ENCODE peak calls at places on chromosomes 3 and 15, in six cellular contexts. X is brain microvascular endothelial cell, G is heart right ventricle, I is IMR-90, C is heart left ventricle, M is hepatocyte. Q is an unnamed sample.

GRCh38 chr15:22951031-22951380 is 29.2 kb downstream of the CYFIP1 start:
- DNase-seq in M (no peak), I (no peak), G (peak), C (no peak), X (no peak), Q (no peak)

GRCh38 chr3:15333099-15333956 is 942 bp upstream of the SH3BP5 start:
- DNase-seq in I (no peak), X (no peak), C (no peak), G (no peak), M (no peak), Q (no peak)

GRCh38 chr3:117400303-117400702 is 690.7 kb downstream of the TUSC7 start:
- DNase-seq in C (no peak), M (no peak), I (no peak), X (no peak), G (no peak), Q (no peak)

GRCh38 chr15:75945953-75946352 is 42.3 kb downstream of the FBXO22 start:
- DNase-seq in I (peak), G (no peak), X (peak), M (no peak), C (no peak), Q (no peak)

GRCh38 chr15:52737720-52738119 is 52.4 kb downstream of the ONECUT1 start:
- DNase-seq in X (no peak), C (no peak), I (no peak), G (no peak), M (no peak), Q (no peak)

GRCh38 chr3:138349926-138350665 is 1.7 kb downstream of the MRAS start:
- DNase-seq in X (no peak), G (no peak), M (no peak), C (no peak), I (peak), Q (no peak)

GRCh38 chr15:63079938-63080626 is 37.5 kb downstream of the TPM1 start:
- DNase-seq in C (no peak), M (peak), I (peak), X (peak), G (no peak), Q (peak)

GRCh38 chr15:63869371-63870042 is 35.8 kb upstream of the HERC1 start:
- DNase-seq in G (no peak), I (no peak), C (no peak), X (no peak), M (no peak), Q (no peak)

GRCh38 chr3:129783470-129783869 is 110.0 kb downstream of the TMCC1 start:
- DNase-seq in G (no peak), M (no peak), X (no peak), C (no peak), I (peak), Q (no peak)

GRCh38 chr3:155948476-155948875 is 78.0 kb downstream of the GMPS start:
- DNase-seq in I (peak), X (peak), M (no peak), G (no peak), C (no peak), Q (no peak)

GRCh38 chr15:47607750-47608149 is 109.6 kb upstream of the SEMA6D start:
- DNase-seq in I (no peak), C (no peak), X (no peak), M (no peak), G (no peak), Q (no peak)

GRCh38 chr3:193905993-193906396 is 230.0 kb upstream of the HES1 start:
- DNase-seq in X (no peak), I (no peak), M (no peak), G (peak), C (no peak), Q (no peak)

GRCh38 chr3:123286308-123287023 is 84.7 kb downstream of the SEC22A start:
- DNase-seq in M (peak), G (no peak), C (no peak), X (peak), I (peak), Q (peak)

GRCh38 chr3:150372320-150373118 is 35.6 kb upstream of the TSC22D2 start:
- DNase-seq in I (peak), G (no peak), X (no peak), C (no peak), M (no peak), Q (no peak)

GRCh38 chr3:120634539-120634938 is 38.4 kb downstream of the NDUFB4 start:
- DNase-seq in G (no peak), M (no peak), X (no peak), C (no peak), I (no peak), Q (peak)

GRCh38 chr15:51775967-51776816 is 24.8 kb downstream of the TMOD2 start:
- DNase-seq in G (no peak), I (peak), M (peak), C (no peak), X (peak), Q (peak)

GRCh38 chr3:105974381-105974780 is 105.6 kb upstream of the CBLB start:
- DNase-seq in I (no peak), M (no peak), G (no peak), X (no peak), C (no peak), Q (no peak)

GRCh38 chr3:193771011-193771697 is 178.1 kb downstream of the OPA1 start:
- DNase-seq in I (no peak), C (no peak), X (no peak), M (no peak), G (no peak), Q (no peak)

GRCh38 chr3:102206506-102207145 is 228.2 kb upstream of the ZPLD1 start:
- DNase-seq in X (peak), C (no peak), I (peak), G (peak), M (peak), Q (no peak)

GRCh38 chr15:83567318-83567717 is 86.6 kb upstream of the ADAMTSL3 start:
- DNase-seq in M (no peak), I (no peak), C (no peak), G (no peak), X (no peak), Q (no peak)
- TF ChIP-seq CTCF in M (no peak), I (no peak), C (no peak), G (no peak), X (no peak), Q (no peak)

GRCh38 chr3:114627760-114628159 is 333.9 kb downstream of the TIGIT start:
- DNase-seq in G (no peak), M (no peak), I (peak), X (no peak), C (no peak), Q (no peak)
- H3K27ac ChIP-seq in G (no peak), M (no peak), I (no peak), X (no peak), C (peak), Q (no peak)

GRCh38 chr3:71724171-71724453 is 1.1 kb downstream of the EIF4E3 start:
- DNase-seq in M (no peak), I (no peak), G (no peak), C (no peak), X (no peak), Q (no peak)

GRCh38 chr3:71721002-71721401 is 4.2 kb downstream of the EIF4E3 start:
- DNase-seq in G (no peak), C (no peak), M (no peak), X (no peak), I (no peak), Q (no peak)

GRCh38 chr3:71722693-71723092 is 2.5 kb downstream of the EIF4E3 start:
- DNase-seq in M (no peak), C (no peak), X (no peak), I (no peak), G (no peak), Q (no peak)

GRCh38 chr3:71723452-71724170 is 1.6 kb downstream of the EIF4E3 start:
- DNase-seq in C (no peak), M (no peak), G (no peak), X (no peak), I (no peak), Q (no peak)

DNA sequence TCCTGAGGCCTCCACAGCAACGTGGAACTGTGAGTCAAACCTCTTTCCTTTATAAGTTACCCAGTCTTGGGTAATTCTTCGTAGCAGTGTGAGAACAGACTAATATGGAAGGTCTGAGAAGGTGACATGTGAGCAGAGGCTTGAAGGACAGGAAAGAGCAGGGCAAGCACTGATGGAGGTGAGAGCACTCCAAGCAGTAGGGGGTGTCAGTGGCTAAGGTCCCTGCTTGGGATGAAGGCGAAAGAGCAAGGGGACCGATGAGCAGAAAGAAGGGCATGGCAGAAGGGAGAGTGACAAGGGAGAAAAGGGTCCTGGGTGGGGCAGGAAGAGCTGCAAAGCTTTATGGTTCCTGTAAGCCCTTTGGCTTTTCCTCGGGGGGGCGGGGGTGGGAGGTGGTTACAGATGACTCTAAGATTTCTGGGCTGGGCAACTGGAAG is 3.5 kb downstream of the EIF4E3 start:
- DNase-seq in I (no peak), G (no peak), X (no peak), C (no peak), M (no peak), Q (no peak)
- TF ChIP-seq CTCF in I (no peak), G (no peak), X (no peak), C (no peak), M (no peak), Q (no peak)

DNA sequence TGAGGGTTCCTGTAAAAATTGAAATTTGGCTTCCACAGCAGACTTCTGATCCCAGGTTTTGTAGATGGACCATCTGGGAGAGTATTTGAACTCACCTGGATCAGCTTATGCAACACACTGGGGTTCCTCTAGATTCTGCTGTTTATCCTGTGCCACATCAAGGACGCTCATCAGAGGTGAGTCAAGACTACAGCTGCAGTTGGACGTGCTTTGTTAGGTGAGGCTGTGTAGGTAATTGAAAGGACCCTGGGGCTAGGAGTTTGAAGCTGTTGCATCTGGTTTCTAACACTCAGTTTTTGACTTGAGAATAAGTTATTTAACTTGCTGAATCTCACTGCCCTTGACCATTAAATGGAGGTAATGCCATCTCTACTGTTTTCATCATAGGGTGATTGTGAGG is 394.2 kb downstream of the EDEM1 start:
- DNase-seq in G (no peak), X (no peak), M (no peak), C (no peak), I (no peak), Q (no peak)
- H3K27ac ChIP-seq in G (no peak), X (no peak), M (no peak), C (no peak), I (no peak), Q (no peak)